ENCODE peak calls at places on chromosomes 2 and 18, in four cellular contexts. One of them, this sample, is unnamed.

GRCh38 chr18:4391859-4392258 is 63.2 kb downstream of the DLGAP1 start:
- DNase-seq in SK-N-MC: no peak
- DNase-seq in left kidney: peak; percentile 10
- DNase-seq in progenitor cell of endocrine pancreas: no peak
- DNase-seq in this sample: no peak

GRCh38 chr2:20299113-20299512 is 51.5 kb downstream of the PUM2 start:
- DNase-seq in SK-N-MC: no peak
- DNase-seq in left kidney: no peak
- DNase-seq in progenitor cell of endocrine pancreas: no peak
- DNase-seq in this sample: no peak

GRCh38 chr2:159982270-159982669 is 80.1 kb downstream of the PLA2R1 start:
- DNase-seq in SK-N-MC: no peak
- DNase-seq in left kidney: peak; percentile 34
- DNase-seq in progenitor cell of endocrine pancreas: no peak
- DNase-seq in this sample: no peak

GRCh38 chr2:133676392-133677130 is 108.3 kb upstream of the NCKAP5 start:
- DNase-seq in SK-N-MC: peak; percentile 58
- DNase-seq in left kidney: no peak
- DNase-seq in progenitor cell of endocrine pancreas: no peak
- DNase-seq in this sample: no peak

GRCh38 chr2:76867854-76868253 is 654.3 kb downstream of the LRRTM4 start:
- DNase-seq in SK-N-MC: peak; percentile 32
- DNase-seq in left kidney: no peak
- DNase-seq in progenitor cell of endocrine pancreas: no peak
- DNase-seq in this sample: no peak

GRCh38 chr2:46601328-46601963 is 122.1 kb downstream of the TMEM247 start:
- DNase-seq in SK-N-MC: no peak
- DNase-seq in left kidney: peak; percentile 3
- DNase-seq in progenitor cell of endocrine pancreas: no peak
- DNase-seq in this sample: no peak

GRCh38 chr2:37896319-37896718 is 28.8 kb upstream of the RMDN2 start:
- DNase-seq in SK-N-MC: no peak
- DNase-seq in left kidney: no peak
- DNase-seq in progenitor cell of endocrine pancreas: no peak
- DNase-seq in this sample: no peak

GRCh38 chr2:120602251-120602650 is 133.4 kb upstream of the GLI2 start:
- DNase-seq in SK-N-MC: no peak
- DNase-seq in left kidney: no peak
- DNase-seq in progenitor cell of endocrine pancreas: no peak
- DNase-seq in this sample: no peak

GRCh38 chr2:236166157-236166780 is 1.9 kb downstream of the GBX2 start:
- DNase-seq in SK-N-MC: no peak
- DNase-seq in left kidney: peak; percentile 94
- DNase-seq in progenitor cell of endocrine pancreas: no peak
- DNase-seq in this sample: no peak

GRCh38 chr2:69437751-69438154 is 518 bp upstream of the NFU1 start:
- DNase-seq in SK-N-MC: no peak
- DNase-seq in left kidney: no peak
- DNase-seq in progenitor cell of endocrine pancreas: no peak
- DNase-seq in this sample: no peak

GRCh38 chr18:79517322-79517721 is 121.6 kb downstream of the NFATC1 start:
- DNase-seq in SK-N-MC: no peak
- DNase-seq in left kidney: no peak
- DNase-seq in progenitor cell of endocrine pancreas: no peak
- DNase-seq in this sample: no peak

GRCh38 chr2:112754562-112754961 is 9.8 kb downstream of the CKAP2L start:
- DNase-seq in SK-N-MC: no peak
- DNase-seq in left kidney: no peak
- DNase-seq in progenitor cell of endocrine pancreas: no peak
- DNase-seq in this sample: no peak

GRCh38 chr18:29874519-29875098 is 1167.9 kb downstream of the DSC3 start:
- DNase-seq in SK-N-MC: peak; percentile 14
- DNase-seq in left kidney: peak; percentile 83
- DNase-seq in progenitor cell of endocrine pancreas: peak; percentile 29
- DNase-seq in this sample: no peak

GRCh38 chr2:98458207-98458606 is 13.5 kb downstream of the INPP4A start:
- DNase-seq in SK-N-MC: no peak
- DNase-seq in left kidney: no peak
- DNase-seq in progenitor cell of endocrine pancreas: no peak
- DNase-seq in this sample: no peak

GRCh38 chr2:146893500-146894041 is 951.3 kb upstream of the ACVR2A start:
- DNase-seq in SK-N-MC: no peak
- DNase-seq in left kidney: no peak
- DNase-seq in progenitor cell of endocrine pancreas: no peak
- DNase-seq in this sample: no peak

GRCh38 chr2:60094450-60094929 is 459.0 kb downstream of the BCL11A start:
- DNase-seq in SK-N-MC: no peak
- DNase-seq in left kidney: peak; percentile 25
- DNase-seq in progenitor cell of endocrine pancreas: no peak
- DNase-seq in this sample: no peak

GRCh38 chr2:148207111-148207510 is 186.2 kb downstream of the MBD5 start:
- DNase-seq in SK-N-MC: no peak
- DNase-seq in left kidney: no peak
- DNase-seq in progenitor cell of endocrine pancreas: no peak
- DNase-seq in this sample: no peak

GRCh38 chr2:33058716-33059451 is 112.1 kb downstream of the LTBP1 start:
- DNase-seq in SK-N-MC: no peak
- DNase-seq in left kidney: peak; percentile 95
- DNase-seq in progenitor cell of endocrine pancreas: no peak
- DNase-seq in this sample: no peak